ENCODE peak calls at places on chromosome 9, in four cellular contexts. Z, C, D and V are unnamed samples.

GRCh38 chr9:119974026-119974425 is 604.8 kb upstream of the BRINP1 start:
- DNase-seq in Z (no peak), C (no peak), D (no peak), V (no peak)

GRCh38 chr9:109447329-109448076 is 50.6 kb downstream of the PTPN3 start:
- DNase-seq in Z (no peak), C (no peak), D (no peak), V (no peak)

GRCh38 chr9:100099722-100100042 is 639 bp downstream of the INVS start:
- DNase-seq in Z (no peak), C (peak; percentile 63), D (peak; percentile 38), V (no peak)

GRCh38 chr9:137422668-137423000 is 328 bp downstream of the EXD3 start:
- DNase-seq in Z (no peak), C (peak; percentile 69), D (peak; percentile 79), V (peak; percentile 46)

GRCh38 chr9:130406278-130406895 is 38.4 kb upstream of the ASS1 start:
- DNase-seq in Z (no peak), C (no peak), D (no peak), V (no peak)

GRCh38 chr9:19946446-19947109 is 157.7 kb upstream of the SLC24A2 start:
- DNase-seq in Z (no peak), C (no peak), D (peak; percentile 57), V (no peak)

GRCh38 chr9:111483419-111483861 is 743 bp downstream of the ECPAS start:
- DNase-seq in Z (no peak), C (no peak), D (peak; percentile 91), V (peak; percentile 47)

GRCh38 chr9:120396418-120396817 is 183.5 kb downstream of the CDK5RAP2 start:
- DNase-seq in Z (no peak), C (peak; percentile 46), D (no peak), V (no peak)

GRCh38 chr9:112170235-112170634 is 4.9 kb downstream of the SUSD1 start:
- DNase-seq in Z (no peak), C (no peak), D (no peak), V (peak; percentile 85)

GRCh38 chr9:124972241-124972770 is 31.4 kb upstream of the GOLGA1 start:
- DNase-seq in Z (no peak), C (no peak), D (no peak), V (no peak)

GRCh38 chr9:107712390-107712789 is 222.8 kb upstream of the KLF4 start:
- DNase-seq in Z (no peak), C (no peak), D (no peak), V (no peak)

DNA sequence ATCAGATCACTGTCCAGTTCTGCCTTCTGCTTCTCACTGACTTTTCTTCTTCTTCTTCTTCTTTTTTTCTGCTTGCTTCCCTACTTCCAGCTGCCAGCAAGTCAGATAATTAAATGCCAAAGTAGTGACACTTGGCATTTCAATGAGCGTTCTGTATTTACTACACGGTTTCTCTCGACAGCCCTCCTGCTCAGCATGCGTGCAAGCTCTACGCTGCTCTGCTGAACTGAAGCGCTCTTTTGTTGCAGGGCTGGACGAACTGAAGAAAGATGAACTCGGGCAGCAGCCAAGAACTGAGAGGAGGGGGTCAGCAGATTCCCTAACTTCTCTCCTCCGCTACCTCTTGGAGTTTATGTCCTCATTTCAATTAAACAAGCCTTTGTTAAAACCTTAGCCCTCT is 319.1 kb downstream of the GLIS3 start:
- DNase-seq in Z (peak; percentile 55), C (no peak), D (no peak), V (no peak)
- TF ChIP-seq EP300 in Z (no peak), C (no peak), D (no peak), V (no peak)

DNA sequence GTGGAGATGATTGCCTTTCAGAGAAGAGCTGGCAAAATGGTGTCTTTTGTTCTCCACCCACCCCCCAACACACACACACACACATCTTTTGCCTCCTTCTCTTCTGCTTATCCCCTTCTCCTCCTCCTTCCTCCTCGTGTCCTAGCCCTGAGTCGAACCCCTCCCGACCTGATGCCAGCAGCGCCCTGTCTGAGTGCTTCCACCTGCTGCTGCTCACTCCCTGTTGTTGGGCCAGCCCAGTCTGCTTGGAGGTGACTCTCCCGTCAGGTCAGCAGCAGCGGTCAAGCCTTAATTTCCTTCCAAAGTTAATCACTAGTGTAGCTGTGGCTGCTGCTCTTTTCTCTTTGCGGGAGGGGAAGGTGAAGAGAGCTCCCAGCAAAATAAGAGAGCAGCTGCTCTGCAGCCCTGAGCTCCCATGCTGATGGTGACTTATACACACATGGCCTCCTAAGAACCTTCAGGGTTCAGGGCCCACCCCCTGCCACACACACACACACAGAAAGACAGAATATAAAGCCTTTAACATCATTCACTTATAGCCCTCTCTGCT is 43.8 kb downstream of the GAS1 start:
- DNase-seq in Z (peak; percentile 38), C (no peak), D (no peak), V (no peak)
- TF ChIP-seq EP300 in Z (no peak), C (no peak), D (no peak), V (no peak)

GRCh38 chr9:34490360-34490759 is 31.8 kb downstream of the DNAI1 start:
- DNase-seq in Z (no peak), C (no peak), D (peak; percentile 34), V (no peak)

GRCh38 chr9:34486572-34486971 is 28.0 kb downstream of the DNAI1 start:
- DNase-seq in Z (no peak), C (no peak), D (no peak), V (no peak)

GRCh38 chr9:34479316-34479865 is 20.8 kb downstream of the DNAI1 start:
- DNase-seq in Z (no peak), C (no peak), D (no peak), V (no peak)

GRCh38 chr9:34485822-34486221 is 27.2 kb downstream of the DNAI1 start:
- DNase-seq in Z (no peak), C (no peak), D (no peak), V (no peak)

GRCh38 chr9:34484678-34485077 is 26.1 kb downstream of the DNAI1 start:
- DNase-seq in Z (no peak), C (no peak), D (no peak), V (no peak)
- TF ChIP-seq EP300 in Z (no peak), C (no peak), D (no peak), V (no peak)

DNA sequence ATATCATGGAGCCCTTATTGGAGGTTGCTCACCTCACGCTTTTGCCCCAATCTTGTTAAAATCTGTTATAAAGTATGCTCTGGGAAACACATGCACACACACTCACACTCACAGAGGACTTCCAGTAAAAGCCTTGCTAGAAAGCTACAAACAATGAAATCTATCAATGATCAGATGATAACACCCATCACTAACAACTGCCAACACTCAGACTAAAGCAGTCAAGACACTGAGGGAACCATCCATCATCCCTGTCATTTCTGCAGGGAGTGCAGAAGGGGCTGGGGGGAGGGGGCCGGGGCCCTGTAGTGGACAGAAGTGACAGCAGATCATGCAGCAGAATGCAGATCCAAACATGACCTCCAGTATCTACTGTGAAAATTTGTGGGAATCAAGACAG is 179.1 kb downstream of the AOPEP start:
- DNase-seq in Z (no peak), C (no peak), D (no peak), V (no peak)
- TF ChIP-seq EP300 in Z (no peak), C (no peak), D (peak; percentile 61), V (no peak)

DNA sequence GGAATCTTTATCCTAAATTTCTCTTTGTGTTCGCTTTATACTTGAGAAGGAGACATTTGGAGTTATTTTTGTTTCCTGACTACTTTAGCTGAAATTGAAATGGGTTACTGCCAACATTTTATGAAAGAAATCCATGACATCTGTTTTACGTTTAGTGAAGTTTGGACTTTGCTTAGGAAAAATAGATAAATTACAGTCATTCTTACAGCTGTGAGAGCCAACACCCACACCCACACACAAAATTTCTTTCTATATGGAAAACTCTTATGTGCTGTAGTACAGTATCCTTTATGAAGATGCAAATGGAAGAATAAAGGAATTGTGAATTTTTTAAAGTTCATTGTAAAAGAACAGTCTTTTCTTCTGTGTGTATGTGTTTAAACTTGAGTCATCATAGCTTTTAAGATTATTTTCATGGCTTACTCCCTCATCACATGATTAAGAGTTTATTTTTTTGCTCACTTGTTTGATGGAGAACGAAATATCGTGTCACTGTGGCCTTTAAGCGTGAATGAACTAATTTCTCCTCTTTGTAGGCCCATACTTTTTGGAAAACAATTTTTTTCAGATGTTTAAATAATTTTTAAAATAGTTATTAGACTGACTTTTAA is 24.5 kb downstream of the CENPP start:
- DNase-seq in Z (no peak), C (no peak), D (no peak), V (no peak)
- TF ChIP-seq EP300 in Z (no peak), C (no peak), D (no peak), V (no peak)

DNA sequence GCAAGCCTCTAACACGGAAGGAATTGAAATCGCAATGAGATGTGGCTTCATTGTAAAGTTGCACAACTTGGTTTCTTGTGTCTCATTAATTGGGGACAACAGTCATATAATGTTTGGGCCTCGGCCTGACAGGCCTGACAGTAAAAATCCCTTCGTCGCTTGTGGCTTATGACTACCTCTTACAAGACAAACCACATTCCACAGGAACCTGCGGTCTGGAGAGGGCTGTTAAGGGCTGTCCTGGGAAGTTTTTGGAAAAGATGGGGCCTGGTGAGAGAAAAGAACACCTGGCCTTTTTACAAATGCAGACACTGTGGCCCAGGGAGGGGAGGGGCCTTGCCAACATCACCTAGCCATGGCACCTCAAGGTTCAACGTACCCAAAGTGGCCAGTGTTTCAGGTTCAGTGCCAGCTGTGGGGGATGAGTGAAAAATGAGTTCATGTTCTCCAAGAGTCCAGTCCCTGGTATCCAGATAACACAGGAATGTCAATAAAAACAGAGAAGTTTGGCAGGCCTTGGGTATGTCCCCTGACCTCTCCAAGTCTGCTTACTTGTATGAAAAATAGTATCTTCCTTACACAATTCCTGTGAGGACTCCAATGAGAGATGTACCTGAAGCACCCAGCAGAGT is 22.2 kb downstream of the SHB start:
- DNase-seq in Z (no peak), C (no peak), D (no peak), V (peak; percentile 36)
- TF ChIP-seq EP300 in Z (no peak), C (no peak), D (no peak), V (no peak)

GRCh38 chr9:83430681-83431080 is 107.5 kb downstream of the FRMD3 start:
- DNase-seq in Z (no peak), C (no peak), D (no peak), V (no peak)

GRCh38 chr9:83432877-83433276 is 105.3 kb downstream of the FRMD3 start:
- DNase-seq in Z (no peak), C (no peak), D (no peak), V (no peak)

GRCh38 chr9:83431470-83432060 is 106.6 kb downstream of the FRMD3 start:
- DNase-seq in Z (no peak), C (no peak), D (no peak), V (peak; percentile 28)

GRCh38 chr9:83433841-83434240 is 104.4 kb downstream of the FRMD3 start:
- DNase-seq in Z (no peak), C (no peak), D (no peak), V (no peak)

GRCh38 chr9:83432104-83432627 is 106.0 kb downstream of the FRMD3 start:
- DNase-seq in Z (peak; percentile 41), C (peak; percentile 79), D (no peak), V (peak; percentile 77)
- TF ChIP-seq EP300 in Z (no peak), C (no peak), D (peak; percentile 13), V (no peak)

GRCh38 chr9:72041775-72042194 is 18.6 kb downstream of the C9orf57 start:
- DNase-seq in Z (peak; percentile 30), C (peak; percentile 76), D (no peak), V (no peak)
- TF ChIP-seq EP300 in Z (no peak), C (peak; percentile 57), D (no peak), V (no peak)